ENCODE peak calls at places on chromosomes 4 and X, in six cellular contexts. A is GM12878, C is esophagus muscularis mucosa, P is ovary, S is A549, R is SK-N-SH. G is an unnamed sample. For H3K4me1 and H3K9me3, the result is how much of the 10 kb centered on the place peaks cover.

GRCh38 chrX:2608638-2609430 is 82.3 kb upstream of the CD99 start:
- DNase-seq in A (no peak), C (peak), P (peak), S (peak), R (peak), G (peak)

GRCh38 chrX:115362334-115363095 is 73.0 kb downstream of the LUZP4 start:
- DNase-seq in A (no peak), C (no peak), P (no peak), S (no peak), R (no peak), G (no peak)

GRCh38 chrX:24676403-24677024 is 17.2 kb upstream of the POLA1 start:
- DNase-seq in A (no peak), C (no peak), P (no peak), S (peak), R (peak), G (no peak)

GRCh38 chr4:152436384-152436783 is 99.5 kb downstream of the FBXW7 start:
- DNase-seq in A (no peak), C (no peak), P (no peak), S (no peak), R (no peak), G (no peak)

GRCh38 chr4:108172231-108172779 is 3.6 kb upstream of the LEF1 start:
- DNase-seq in A (no peak), C (no peak), P (no peak), S (no peak), R (peak), G (peak)

GRCh38 chrX:132016628-132017430 is 6.3 kb upstream of the STK26 start:
- DNase-seq in A (no peak), C (no peak), P (no peak), S (no peak), R (no peak), G (no peak)

GRCh38 chr4:95158045-95158444 is 390.7 kb downstream of the UNC5C start:
- DNase-seq in A (no peak), C (no peak), P (no peak), S (no peak), R (no peak), G (no peak)

GRCh38 chrX:111445485-111445884 is 33.5 kb upstream of the DCX start:
- DNase-seq in A (no peak), C (no peak), P (no peak), S (peak), R (peak), G (no peak)

GRCh38 chrX:101550825-101551767 is 749 bp downstream of the ARMCX1 start:
- DNase-seq in A (no peak), C (no peak), P (peak), S (no peak), R (peak), G (peak)

GRCh38 chrX:134999469-134999868 is 8.7 kb downstream of the SMIM10 start:
- DNase-seq in A (peak), C (no peak), P (no peak), S (peak), R (peak), G (no peak)

GRCh38 chrX:139776614-139777013 is 68.6 kb upstream of the MCF2 start:
- DNase-seq in A (no peak), C (no peak), P (no peak), S (no peak), R (no peak), G (no peak)

GRCh38 chrX:72128881-72129280 is 2.8 kb downstream of the RTL5 start:
- DNase-seq in A (no peak), C (no peak), P (no peak), S (peak), R (peak), G (no peak)

GRCh38 chr4:124710911-124711310 is 1.6 kb downstream of the ANKRD50 start:
- DNase-seq in A (no peak), C (no peak), P (peak), S (no peak), R (no peak), G (no peak)

GRCh38 chr4:82431026-82431745 is 796 bp downstream of the ENOPH1 start:
- DNase-seq in A (no peak), C (no peak), P (peak), S (peak), R (peak), G (peak)

GRCh38 chr4:82432596-82432995 is 2.2 kb downstream of the ENOPH1 start:
- DNase-seq in A (no peak), C (no peak), P (no peak), S (no peak), R (no peak), G (no peak)

GRCh38 chr4:82430193-82431025 is at the start of the genes ENOPH1 and HNRNPDL:
- DNase-seq in A (peak), C (peak), P (peak), S (peak), R (peak), G (peak)

GRCh38 chr4:82433791-82434190 is 3.4 kb downstream of the ENOPH1 start:
- DNase-seq in A (no peak), C (no peak), P (no peak), S (no peak), R (no peak), G (no peak)

DNA sequence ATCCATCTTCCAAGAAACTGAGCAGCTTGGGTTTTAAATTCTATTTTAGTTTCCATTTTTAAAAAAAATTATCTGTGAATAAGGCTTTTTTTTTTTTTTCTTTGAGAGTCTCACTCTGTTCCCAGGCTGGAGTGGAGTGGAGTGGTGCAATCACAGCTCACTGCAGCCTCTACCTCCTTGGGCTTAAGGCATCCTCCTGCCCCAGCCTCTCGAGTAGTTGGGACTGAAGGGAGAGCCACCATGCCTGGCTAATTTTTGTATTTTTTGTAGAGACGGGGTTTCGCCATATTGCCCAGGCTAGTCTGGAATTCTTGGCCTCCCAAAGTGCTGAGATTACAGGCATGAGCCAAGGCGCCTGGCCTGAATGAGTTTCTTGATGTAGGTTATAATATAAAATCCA is 1.4 kb downstream of the ENOPH1 start:
- DNase-seq in A (no peak), C (no peak), P (no peak), S (no peak), R (no peak), G (no peak)
- H3K4me1 ChIP-seq in A (under half), C (under half), P (under half), S (under half), R (under half), G (under half)

GRCh38 chrX:108246304-108246954 is 154.9 kb downstream of the ATG4A start:
- DNase-seq in A (no peak), C (no peak), P (no peak), S (no peak), R (no peak), G (no peak)

GRCh38 chrX:108245462-108245861 is 153.9 kb downstream of the ATG4A start:
- DNase-seq in A (no peak), C (no peak), P (no peak), S (peak), R (no peak), G (no peak)

GRCh38 chrX:108250654-108251579 is 159.3 kb downstream of the ATG4A start:
- DNase-seq in A (no peak), C (no peak), P (no peak), S (no peak), R (no peak), G (no peak)
- H3K9me3 ChIP-seq in A (under half), C (under half), P (under half), S (under half), R (under half), G (under half)

GRCh38 chrX:153488231-153488914 is 6.4 kb upstream of the BGN start:
- DNase-seq in A (no peak), C (no peak), P (peak), S (no peak), R (no peak), G (peak)
- TF ChIP-seq EP300 in A (no peak), C (no peak), P (no peak), S (no peak), R (no peak), G (no peak)

DNA sequence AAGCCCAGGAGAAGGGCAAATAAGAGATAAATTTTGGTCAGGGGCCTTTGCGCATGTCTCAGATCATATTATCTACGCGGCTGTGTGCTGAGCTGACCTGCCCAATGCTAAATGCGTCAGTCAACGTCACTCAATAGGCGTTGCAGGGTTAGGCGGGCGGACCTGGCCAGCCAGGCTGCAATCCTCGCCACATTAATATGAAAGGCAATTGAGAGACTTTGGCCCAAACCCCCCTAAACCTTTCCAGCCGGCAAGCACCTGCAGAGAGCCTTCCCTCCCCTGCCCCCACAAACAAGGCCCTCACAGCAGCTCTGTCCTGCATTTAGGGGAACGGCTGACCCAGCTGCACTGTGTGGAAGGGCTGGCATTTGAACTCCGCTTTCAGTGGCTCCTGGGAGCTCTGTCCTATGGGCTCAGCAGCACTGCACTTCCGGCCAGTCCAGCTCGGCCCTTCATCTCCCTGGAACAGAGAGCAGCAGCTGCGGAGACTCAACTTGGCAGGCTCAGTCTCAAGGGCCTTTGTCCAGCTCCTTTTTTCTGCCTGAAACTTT is 133.5 kb downstream of the AFAP1 start:
- DNase-seq in A (no peak), C (no peak), P (peak), S (peak), R (no peak), G (no peak)
- H3K4me1 ChIP-seq in A (under half), C (half or more), P (under half), S (half or more), R (under half), G (under half)

DNA sequence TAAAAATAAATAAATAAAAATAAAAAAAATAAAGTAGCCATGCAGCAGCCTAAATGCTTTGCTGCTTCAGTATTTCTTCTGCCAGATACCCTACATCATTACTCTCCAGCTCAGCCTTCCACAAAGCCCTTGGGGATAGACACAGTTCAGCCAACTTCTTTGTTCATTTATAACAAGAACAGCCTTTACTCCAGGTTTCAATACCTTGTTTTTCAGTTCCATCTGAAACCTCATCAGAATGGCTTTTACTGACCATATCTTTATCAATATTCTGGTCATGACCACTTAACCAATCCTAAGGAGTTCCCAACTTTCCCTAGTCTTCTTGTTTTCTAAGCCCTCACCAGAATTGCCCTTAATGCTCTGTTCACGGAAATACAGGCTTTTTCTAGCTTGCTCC is 128.3 kb upstream of the MED14 start:
- DNase-seq in A (no peak), C (no peak), P (no peak), S (no peak), R (no peak), G (no peak)
- H3K9me3 ChIP-seq in A (under half), C (under half), P (under half), S (under half), R (under half), G (under half)